ENCODE peak calls at places on chromosomes 12 and 14, in four cellular contexts. D, Q, X and B are unnamed samples.

GRCh38 chr14:102363182-102363952 is 626 bp downstream of the TECPR2 start:
- DNase-seq in Q (peak), D (peak), X (peak), B (peak)

GRCh38 chr12:108157856-108158255 is 28.8 kb downstream of the WSCD2 start:
- DNase-seq in Q (no peak), X (no peak), D (no peak), B (no peak)

GRCh38 chr12:54068423-54069070 is 14.9 kb downstream of the HOXC4 start:
- DNase-seq in D (no peak), X (no peak), Q (no peak), B (no peak)

GRCh38 chr12:68591716-68592437 is 18.8 kb upstream of the RAP1B start:
- DNase-seq in Q (no peak), D (no peak), X (no peak), B (no peak)

GRCh38 chr14:97177016-97177415 is 379.8 kb downstream of the VRK1 start:
- DNase-seq in X (no peak), D (no peak), Q (no peak), B (no peak)

GRCh38 chr12:18723752-18724151 is 14.1 kb downstream of the PLCZ1 start:
- DNase-seq in D (no peak), X (peak), Q (no peak), B (peak)

GRCh38 chr12:124738636-124739467 is 124.8 kb downstream of the SCARB1 start:
- DNase-seq in D (no peak), Q (no peak), X (peak), B (no peak)

GRCh38 chr12:9364224-9365176 is 156.3 kb upstream of the PZP start:
- DNase-seq in X (peak), D (no peak), Q (no peak), B (peak)

GRCh38 chr12:94187351-94187750 is 39.0 kb downstream of the PLXNC1 start:
- DNase-seq in D (no peak), X (no peak), Q (no peak), B (peak)

GRCh38 chr12:46364777-46365580 is 7.6 kb downstream of the SLC38A2 start:
- DNase-seq in Q (peak), D (peak), X (peak), B (peak)

GRCh38 chr12:386651-387050 is 2.5 kb downstream of the KDM5A start:
- DNase-seq in D (no peak), X (peak), Q (no peak), B (peak)

GRCh38 chr14:96497586-96497985 is 4.6 kb upstream of the PAPOLA start:
- DNase-seq in Q (no peak), X (no peak), D (no peak), B (no peak)

GRCh38 chr12:22416831-22417230 is 82.3 kb upstream of the ST8SIA1 start:
- DNase-seq in D (no peak), X (no peak), Q (no peak), B (no peak)

GRCh38 chr12:57461326-57461903 is 1.8 kb downstream of the GLI1 start:
- DNase-seq in D (peak), Q (peak), X (peak), B (peak)

GRCh38 chr12:5071496-5071895 is 27.8 kb downstream of the KCNA5 start:
- DNase-seq in D (no peak), Q (no peak), X (no peak), B (no peak)

GRCh38 chr12:73221836-73222235 is 949.7 kb downstream of the TRHDE start:
- DNase-seq in D (no peak), X (no peak), Q (no peak), B (no peak)

GRCh38 chr12:16553457-16553856 is 52.5 kb downstream of the LMO3 start:
- DNase-seq in X (peak), D (no peak), Q (no peak), B (no peak)

GRCh38 chr12:88471641-88472040 is 108.6 kb downstream of the KITLG start:
- DNase-seq in X (peak), Q (no peak), D (peak), B (peak)

GRCh38 chr14:21525571-21525970 is 575 bp downstream of the SALL2 start:
- DNase-seq in D (no peak), Q (no peak), X (peak), B (peak)

GRCh38 chr12:52949413-52950331 is 754 bp downstream of the KRT18 start:
- DNase-seq in X (peak), D (no peak), Q (no peak), B (no peak)

GRCh38 chr12:111360325-111360930 is 8.5 kb downstream of the PHETA1 start:
- DNase-seq in X (no peak), D (no peak), Q (no peak), B (no peak)

GRCh38 chr12:9049520-9050133 is 60.3 kb downstream of the KLRG1 start:
- DNase-seq in D (no peak), X (peak), Q (no peak), B (peak)

GRCh38 chr14:49512147-49512551 is 74.0 kb downstream of the RPS29 start:
- DNase-seq in Q (no peak), X (peak), D (no peak), B (peak)

GRCh38 chr12:114701104-114701414 is 17.1 kb upstream of the TBX3 start:
- DNase-seq in X (no peak), Q (no peak), D (no peak), B (no peak)

GRCh38 chr14:76546426-76547221 is 170.7 kb downstream of the ESRRB start:
- DNase-seq in Q (no peak), X (no peak), D (no peak), B (no peak)

GRCh38 chr12:75944905-75945412 is 86.6 kb downstream of the PHLDA1 start:
- DNase-seq in Q (no peak), X (no peak), D (no peak), B (no peak)
- H3K4me3 ChIP-seq in Q (no peak), X (no peak), D (no peak), B (no peak)

GRCh38 chr12:20188930-20189653 is 179.2 kb upstream of the PDE3A start:
- DNase-seq in Q (no peak), X (peak), D (no peak), B (no peak)
- H3K4me3 ChIP-seq in Q (no peak), X (no peak), D (no peak), B (no peak)

GRCh38 chr12:70918321-70918720 is 2.2 kb downstream of the PTPRR start:
- DNase-seq in D (no peak), X (no peak), Q (no peak), B (no peak)
- H3K4me3 ChIP-seq in D (no peak), X (no peak), Q (no peak), B (no peak)

GRCh38 chr12:6949063-6949594 is 2.0 kb upstream of the PTPN6 start:
- DNase-seq in X (no peak), Q (no peak), D (no peak), B (no peak)
- H3K4me3 ChIP-seq in X (no peak), Q (no peak), D (no peak), B (no peak)

GRCh38 chr14:105069887-105070759 is 4.9 kb upstream of the GPR132 start:
- DNase-seq in Q (no peak), D (peak), X (peak), B (no peak)
- H3K4me3 ChIP-seq in Q (no peak), D (no peak), X (no peak), B (no peak)

GRCh38 chr14:23181946-23182345 is 1.5 kb downstream of the SLC7A8 start:
- DNase-seq in X (no peak), D (no peak), Q (no peak), B (no peak)
- H3K4me3 ChIP-seq in X (no peak), D (peak), Q (peak), B (peak)

DNA sequence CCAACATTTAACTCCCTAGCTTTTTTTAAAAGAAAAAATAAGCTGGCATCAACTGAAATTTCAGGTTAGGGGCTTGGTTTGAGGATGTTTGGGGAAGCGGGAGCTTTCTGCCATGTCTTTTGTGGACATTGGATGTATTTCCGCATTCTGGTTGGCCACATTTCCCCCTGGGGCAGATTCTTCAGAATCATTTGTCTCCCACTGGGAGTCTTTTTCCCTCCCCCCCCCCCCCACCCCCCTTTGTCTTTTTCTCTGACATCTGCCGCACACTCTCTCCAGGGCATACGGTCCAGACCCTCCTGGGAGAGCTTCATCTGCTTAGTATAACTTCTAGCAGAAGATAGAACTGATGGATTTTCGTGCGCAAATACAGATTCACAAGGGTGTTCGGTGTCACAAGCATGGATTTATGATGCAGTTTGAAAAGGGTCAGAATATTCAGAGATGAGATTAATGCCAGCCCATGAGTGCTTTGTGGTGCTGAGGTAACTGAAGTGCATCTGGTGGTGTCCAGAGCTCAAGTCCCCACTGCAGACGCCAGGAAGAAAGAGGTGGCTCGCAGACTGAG is 40.2 kb downstream of the ETV6 start:
- DNase-seq in X (no peak), Q (no peak), D (no peak), B (no peak)
- H3K4me3 ChIP-seq in X (no peak), Q (no peak), D (no peak), B (no peak)

DNA sequence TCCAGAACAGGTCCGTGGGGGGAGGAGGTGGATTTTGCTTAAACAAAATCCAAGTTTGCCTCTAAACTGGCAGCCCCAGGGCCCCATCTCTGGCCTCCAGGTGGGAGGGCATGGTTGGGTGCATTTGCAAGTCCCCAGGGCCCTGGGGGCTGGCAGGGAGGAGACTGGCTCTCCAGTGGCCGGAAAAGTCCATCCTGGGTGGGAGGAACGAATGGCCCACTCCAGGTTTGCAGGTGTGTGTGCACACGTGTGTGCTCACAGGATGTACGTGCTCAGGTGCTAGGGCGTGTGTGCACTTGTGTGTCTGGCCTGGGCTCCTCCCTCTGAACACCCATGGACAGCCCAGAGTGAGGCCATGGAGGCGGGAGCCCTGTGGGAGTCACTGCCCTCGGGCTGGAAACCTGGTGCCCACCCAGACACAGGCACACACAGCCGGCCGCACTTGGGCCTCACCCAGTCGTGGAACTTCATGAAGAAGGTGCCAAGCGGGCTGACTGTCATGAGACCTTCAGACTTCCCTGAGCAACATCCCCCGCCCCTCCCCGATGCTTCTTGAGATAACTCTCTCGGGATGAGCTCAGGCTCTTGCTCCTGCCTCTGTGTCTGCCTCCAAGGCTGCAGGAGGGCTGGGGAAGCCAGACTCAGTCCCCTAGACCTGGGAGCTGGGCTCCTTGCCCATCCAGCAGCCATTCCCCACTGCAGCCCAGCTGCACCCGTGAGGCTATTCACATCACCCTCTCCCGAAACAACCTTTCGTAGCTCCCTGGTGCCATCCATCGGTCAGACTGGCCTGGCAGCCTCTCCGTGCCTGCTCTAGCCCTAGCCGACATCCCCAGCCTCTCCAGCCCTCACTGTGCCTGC is 9.4 kb downstream of the AHNAK2 start:
- DNase-seq in Q (no peak), X (peak), D (peak), B (no peak)
- H3K4me3 ChIP-seq in Q (no peak), X (peak), D (peak), B (peak)

GRCh38 chr12:98745578-98746391 is 100.7 kb downstream of the APAF1 start:
- DNase-seq in D (no peak), X (peak), Q (no peak), B (peak)
- H3K4me3 ChIP-seq in D (peak), X (peak), Q (peak), B (peak)